ENCODE peak calls at places on chromosomes 13 and 19, in six cellular contexts. U is ovary, D is heart left ventricle, L is cardiac fibroblast, O is fibroblast of mammary gland, T is colonic mucosa. M is an unnamed sample.

GRCh38 chr13:44573790-44574465 is 2.2 kb downstream of the TSC22D1 start:
- DNase-seq in L (peak), U (no peak), O (peak), T (no peak), D (no peak), M (peak)

GRCh38 chr13:20181180-20181579 is 11.6 kb downstream of the GJB2 start:
- DNase-seq in T (no peak), U (no peak), O (no peak), D (no peak), L (no peak), M (no peak)

GRCh38 chr19:35044317-35045117 is 3.0 kb downstream of the HPN start:
- DNase-seq in U (no peak), T (peak), D (no peak), O (peak), L (peak), M (no peak)

GRCh38 chr13:75415720-75416119 is 66.2 kb downstream of the TBC1D4 start:
- DNase-seq in O (peak), L (peak), T (no peak), D (no peak), U (no peak), M (peak)

GRCh38 chr13:48859168-48860105 is 116.3 kb upstream of the FNDC3A start:
- DNase-seq in D (no peak), L (no peak), T (peak), U (no peak), O (no peak), M (no peak)

GRCh38 chr19:1904385-1905070 is 671 bp upstream of the ADAT3 start:
- DNase-seq in O (no peak), T (peak), D (no peak), L (peak), U (no peak), M (no peak)

GRCh38 chr13:27797228-27797624 is 4.9 kb downstream of the GSX1 start:
- DNase-seq in T (no peak), U (no peak), D (no peak), O (peak), L (peak), M (peak)

GRCh38 chr13:31755803-31756212 is 16.5 kb downstream of the RXFP2 start:
- DNase-seq in L (no peak), D (no peak), U (no peak), T (no peak), O (peak), M (peak)

GRCh38 chr13:27026396-27026795 is 145.2 kb downstream of the USP12 start:
- DNase-seq in D (no peak), U (no peak), T (no peak), O (no peak), L (no peak), M (no peak)

GRCh38 chr13:33119886-33120543 is 103.8 kb downstream of the KL start:
- DNase-seq in U (no peak), O (no peak), T (no peak), L (no peak), D (no peak), M (no peak)

GRCh38 chr19:34468400-34468799 is 13.2 kb upstream of the WTIP start:
- DNase-seq in D (no peak), T (no peak), O (peak), L (no peak), U (no peak), M (peak)

GRCh38 chr19:19209372-19209771 is 2.4 kb upstream of the NCAN start:
- DNase-seq in O (no peak), U (no peak), D (no peak), T (no peak), L (no peak), M (no peak)

GRCh38 chr19:10112037-10112751 is 701 bp downstream of the P2RY11 start:
- DNase-seq in L (no peak), U (no peak), T (no peak), D (no peak), O (no peak), M (no peak)

GRCh38 chr13:112065867-112066623 is 904 bp upstream of the SOX1 start:
- DNase-seq in T (no peak), L (no peak), D (no peak), U (no peak), O (no peak), M (no peak)

GRCh38 chr13:67230243-67230773 is at the start of gene PCDH9:
- DNase-seq in U (peak), O (peak), D (peak), L (peak), T (peak), M (peak)

GRCh38 chr13:93180376-93180966 is 46.1 kb upstream of the GPC6 start:
- DNase-seq in T (no peak), O (peak), U (no peak), D (no peak), L (peak), M (no peak)

GRCh38 chr13:35086667-35087066 is 144.6 kb downstream of the NBEA start:
- DNase-seq in D (no peak), O (peak), U (no peak), T (no peak), L (no peak), M (no peak)

GRCh38 chr19:33193269-33193863 is 764 bp upstream of the LRP3 start:
- DNase-seq in U (no peak), L (no peak), D (no peak), T (no peak), O (no peak), M (no peak)

GRCh38 chr19:36008336-36008978 is at the start of gene SYNE4:
- DNase-seq in O (no peak), U (no peak), L (no peak), T (peak), D (no peak), M (no peak)

GRCh38 chr19:48962849-48963165 is 2.3 kb upstream of the FTL start:
- DNase-seq in U (no peak), L (no peak), T (no peak), O (no peak), D (no peak), M (no peak)

GRCh38 chr19:48489608-48490216 is 20.5 kb downstream of the CYTH2 start:
- DNase-seq in T (peak), D (peak), L (peak), O (peak), U (no peak), M (peak)

GRCh38 chr13:28671393-28671792 is 12.5 kb downstream of the POMP start:
- DNase-seq in D (no peak), U (no peak), T (no peak), O (no peak), L (no peak), M (no peak)

GRCh38 chr13:78022164-78022877 is 103.7 kb upstream of the EDNRB start:
- DNase-seq in O (peak), D (peak), U (no peak), T (peak), L (peak), M (peak)

GRCh38 chr13:26406791-26407190 is 150.7 kb upstream of the WASF3 start:
- DNase-seq in T (no peak), D (no peak), U (no peak), O (no peak), L (no peak), M (no peak)

GRCh38 chr19:29956855-29957254 is 14.8 kb downstream of the URI1 start:
- DNase-seq in U (no peak), D (no peak), T (no peak), O (no peak), L (no peak), M (no peak)

GRCh38 chr13:90414691-90415596 is 932.5 kb upstream of the MIR17HG start:
- DNase-seq in O (peak), T (no peak), L (peak), U (no peak), D (no peak), M (peak)

GRCh38 chr19:17538684-17539287 is 16.7 kb upstream of the COLGALT1 start:
- DNase-seq in T (no peak), O (no peak), U (no peak), L (no peak), D (no peak), M (no peak)

GRCh38 chr13:43805071-43805468 is 18.3 kb upstream of the ENOX1 start:
- DNase-seq in O (peak), T (no peak), U (no peak), D (no peak), L (peak), M (peak)

GRCh38 chr19:47723573-47723923 is 10.3 kb downstream of the EHD2 start:
- DNase-seq in O (peak), U (peak), T (no peak), L (peak), D (no peak), M (peak)

GRCh38 chr13:26026211-26026610 is 25.6 kb downstream of the SHISA2 start:
- DNase-seq in L (no peak), D (no peak), T (no peak), U (no peak), O (no peak), M (no peak)

GRCh38 chr13:20350380-20350763 is 118.3 kb upstream of the GJB6 start:
- DNase-seq in T (no peak), U (no peak), O (no peak), D (no peak), L (no peak), M (no peak)

GRCh38 chr19:7292950-7293794 is 1.0 kb downstream of the INSR start:
- DNase-seq in U (peak), O (no peak), L (no peak), D (peak), T (peak), M (peak)

GRCh38 chr19:412356-413355 is 3.7 kb upstream of the C2CD4C start:
- DNase-seq in L (no peak), T (no peak), U (no peak), O (no peak), D (no peak), M (peak)

GRCh38 chr19:39316627-39317321 is 3.9 kb downstream of the LRFN1 start:
- DNase-seq in D (no peak), L (no peak), U (no peak), O (no peak), T (no peak), M (no peak)

GRCh38 chr13:109700176-109700575 is 86.2 kb downstream of the IRS2 start:
- DNase-seq in T (peak), L (peak), D (peak), O (peak), U (peak), M (peak)

GRCh38 chr13:84834201-84834600 is 951.9 kb upstream of the SLITRK1 start:
- DNase-seq in L (no peak), T (no peak), D (no peak), U (no peak), O (no peak), M (no peak)

GRCh38 chr19:39428309-39429112 is 7.2 kb downstream of the RPS16 start:
- DNase-seq in D (peak), O (peak), U (peak), T (peak), L (peak), M (peak)

GRCh38 chr19:48565090-48565489 is 13.1 kb downstream of the SULT2B1 start:
- DNase-seq in O (peak), U (no peak), L (peak), D (no peak), T (no peak), M (peak)

GRCh38 chr19:40570313-40571004 is 6.2 kb upstream of the SHKBP1 start:
- DNase-seq in L (peak), D (peak), T (peak), U (peak), O (peak), M (peak)
- TF ChIP-seq CTCF in L (peak), D (peak), T (peak), U (no peak), O (no peak), M (no peak)

DNA sequence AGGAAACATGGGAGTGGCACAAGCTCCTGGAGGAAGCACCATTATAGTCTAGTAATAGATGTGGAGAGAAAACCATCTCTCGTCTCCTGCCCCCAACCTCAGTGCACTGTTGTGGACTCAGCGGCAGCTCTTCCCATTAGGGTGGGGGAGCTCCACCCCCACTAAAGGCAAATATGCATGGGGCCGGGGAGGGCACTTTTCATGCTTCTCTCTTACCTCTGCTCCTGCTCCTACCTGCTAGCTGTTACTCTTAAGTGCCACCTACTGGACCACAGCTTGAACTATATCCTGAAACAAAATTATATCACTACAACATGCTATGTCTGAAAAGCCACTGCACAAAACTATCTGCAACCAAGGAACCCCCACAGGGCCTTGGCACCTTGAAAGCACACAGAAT is 112.6 kb upstream of the DACH1 start:
- DNase-seq in L (no peak), O (no peak), T (no peak), U (no peak), D (no peak), M (no peak)
- TF ChIP-seq CTCF in L (no peak), O (no peak), T (peak), U (no peak), D (no peak), M (no peak)

DNA sequence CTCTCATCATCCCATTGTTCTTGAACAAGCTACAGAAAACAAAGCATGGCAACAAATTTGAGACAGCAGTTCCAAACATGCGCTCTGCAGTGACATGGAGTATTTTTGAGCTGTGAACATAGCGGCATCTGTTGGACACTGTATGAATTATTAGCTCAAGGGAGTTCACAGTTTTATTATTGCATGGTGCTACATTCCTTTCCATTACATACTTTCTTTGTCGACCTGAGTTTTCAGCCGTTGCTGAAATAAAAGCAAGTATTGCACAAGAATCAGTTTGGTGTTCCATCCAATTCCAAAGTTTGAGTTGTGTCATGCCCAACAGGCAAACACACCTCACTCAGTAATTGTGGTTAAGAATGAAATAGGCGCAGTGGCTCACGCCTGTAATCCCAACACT is 30.1 kb upstream of the METTL21C start:
- DNase-seq in L (peak), T (no peak), U (no peak), D (no peak), O (peak), M (peak)
- TF ChIP-seq CTCF in L (peak), T (no peak), U (no peak), D (peak), O (peak), M (peak)

GRCh38 chr19:46190489-46190888 is 39.1 kb upstream of the IGFL1 start:
- DNase-seq in D (no peak), U (no peak), L (no peak), O (no peak), T (no peak), M (no peak)

GRCh38 chr19:46189971-46190335 is 39.6 kb upstream of the IGFL1 start:
- DNase-seq in U (no peak), D (no peak), T (no peak), O (no peak), L (no peak), M (no peak)

GRCh38 chr19:46182476-46182875 is 34.4 kb downstream of the IGFL2 start:
- DNase-seq in D (no peak), T (no peak), U (no peak), O (no peak), L (no peak), M (no peak)

GRCh38 chr19:46186717-46187101 is 38.7 kb downstream of the IGFL2 start:
- DNase-seq in T (no peak), D (no peak), L (no peak), U (no peak), O (no peak), M (no peak)

DNA sequence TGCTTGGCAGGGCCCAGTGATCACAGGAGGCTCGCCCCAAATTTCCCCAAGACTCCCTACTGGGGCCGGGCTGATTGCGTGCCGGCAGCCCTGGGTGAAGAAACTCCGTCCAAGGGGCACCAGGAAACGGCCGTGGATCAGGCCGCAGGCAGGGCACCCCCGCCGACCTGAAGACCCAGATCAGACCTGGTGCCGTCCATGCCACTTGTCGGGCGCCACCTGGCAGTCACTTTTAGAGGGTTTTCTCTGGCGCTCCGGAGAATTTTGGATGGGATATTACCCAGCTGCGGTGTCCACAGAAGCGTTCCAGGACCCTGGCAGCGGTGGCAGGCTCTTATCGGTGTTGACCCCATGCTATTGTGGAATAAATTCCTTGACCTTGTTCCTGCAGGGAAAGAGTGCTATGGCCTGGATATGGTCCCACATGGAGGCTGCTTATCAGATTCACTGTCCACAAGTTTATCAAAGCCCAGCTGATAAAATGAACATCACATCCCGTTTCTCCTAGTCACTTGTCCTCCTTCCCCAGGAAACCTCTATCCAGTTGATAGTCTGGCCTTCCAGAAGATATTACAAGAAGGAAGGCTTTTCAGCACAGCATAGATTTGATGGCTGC is 38.2 kb downstream of the IGFL2 start:
- DNase-seq in D (no peak), U (no peak), O (no peak), T (no peak), L (no peak), M (no peak)
- TF ChIP-seq CTCF in D (no peak), U (no peak), O (no peak), T (no peak), L (no peak), M (no peak)

M was measured in foreskin fibroblast.